ENCODE peak calls at places on chromosomes 3 and 15, in seven cellular contexts. N is NB4, Q is MCF 10A, D is GM12864, V is left ventricle myocardium inferior, J is AG10803, U is heart right ventricle. M is an unnamed sample.

GRCh38 chr15:68558318-68559305 is 20.2 kb upstream of the CORO2B start:
- DNase-seq in N (peak), Q (peak), D (no peak), V (no peak), J (no peak), U (no peak), M (peak)

GRCh38 chr3:31945738-31946052 is 35.4 kb downstream of the OSBPL10 start:
- DNase-seq in N (no peak), Q (no peak), D (no peak), V (no peak), J (no peak), U (no peak), M (no peak)

GRCh38 chr3:168506589-168506988 is 410.9 kb upstream of the GOLIM4 start:
- DNase-seq in N (no peak), Q (no peak), D (no peak), V (no peak), J (no peak), U (no peak), M (no peak)

GRCh38 chr3:5143459-5143858 is 21.4 kb downstream of the ARL8B start:
- DNase-seq in N (peak), Q (no peak), D (no peak), V (no peak), J (no peak), U (no peak), M (no peak)

GRCh38 chr3:38297537-38297936 is 15.4 kb downstream of the SLC22A14 start:
- DNase-seq in N (no peak), Q (no peak), D (no peak), V (no peak), J (no peak), U (no peak), M (no peak)

GRCh38 chr15:52679232-52680040 is at the start of gene ATOSA:
- DNase-seq in N (peak), Q (peak), D (peak), V (peak), J (peak), U (peak), M (peak)

GRCh38 chr3:45608885-45609284 is 14.3 kb downstream of the LIMD1 start:
- DNase-seq in N (no peak), Q (no peak), D (no peak), V (no peak), J (peak), U (no peak), M (no peak)

GRCh38 chr15:37594431-37594830 is 340.0 kb upstream of the TMCO5A start:
- DNase-seq in N (no peak), Q (no peak), D (no peak), V (no peak), J (no peak), U (no peak), M (no peak)

GRCh38 chr15:31487811-31488436 is 161.3 kb downstream of the KLF13 start:
- DNase-seq in N (peak), Q (peak), D (no peak), V (no peak), J (peak), U (no peak), M (no peak)

GRCh38 chr3:189172668-189173419 is 1.1 kb downstream of the TPRG1 start:
- DNase-seq in N (no peak), Q (no peak), D (no peak), V (no peak), J (no peak), U (no peak), M (no peak)

GRCh38 chr3:79032686-79033318 is 735.0 kb downstream of the ROBO1 start:
- DNase-seq in N (peak), Q (peak), D (no peak), V (no peak), J (peak), U (no peak), M (no peak)

GRCh38 chr3:177476921-177477435 is 279.7 kb upstream of the TBL1XR1 start:
- DNase-seq in N (no peak), Q (no peak), D (no peak), V (no peak), J (no peak), U (no peak), M (no peak)

GRCh38 chr15:64197425-64197824 is 34.6 kb upstream of the PPIB start:
- DNase-seq in N (no peak), Q (no peak), D (no peak), V (no peak), J (peak), U (no peak), M (no peak)

GRCh38 chr3:73255609-73256029 is 194.2 kb downstream of the EBLN2 start:
- DNase-seq in N (peak), Q (peak), D (no peak), V (no peak), J (peak), U (no peak), M (no peak)

GRCh38 chr3:99638244-99638948 is at the start of gene COL8A1:
- DNase-seq in N (no peak), Q (peak), D (no peak), V (peak), J (peak), U (peak), M (peak)

GRCh38 chr3:111979689-111980025 is 831 bp downstream of the ABHD10 start:
- DNase-seq in N (no peak), Q (no peak), D (no peak), V (no peak), J (no peak), U (no peak), M (no peak)

GRCh38 chr3:151393146-151393831 is 8.7 kb upstream of the P2RY12 start:
- DNase-seq in N (no peak), Q (no peak), D (no peak), V (no peak), J (peak), U (no peak), M (no peak)

GRCh38 chr3:76673171-76673570 is 366.7 kb upstream of the ROBO2 start:
- DNase-seq in N (no peak), Q (no peak), D (no peak), V (no peak), J (no peak), U (no peak), M (no peak)

GRCh38 chr3:96813134-96813819 is 1.1 kb upstream of the EPHA6 start:
- DNase-seq in N (peak), Q (peak), D (peak), V (peak), J (peak), U (peak), M (peak)

GRCh38 chr3:111758642-111759041 is 100.4 kb upstream of the PHLDB2 start:
- DNase-seq in N (peak), Q (no peak), D (no peak), V (no peak), J (no peak), U (no peak), M (no peak)

GRCh38 chr3:39433642-39434041 is 27.1 kb downstream of the RPSA start:
- DNase-seq in N (no peak), Q (no peak), D (no peak), V (no peak), J (peak), U (no peak), M (no peak)

GRCh38 chr3:120280566-120280965 is 4.5 kb downstream of the GPR156 start:
- DNase-seq in N (no peak), Q (no peak), D (no peak), V (no peak), J (no peak), U (no peak), M (no peak)

GRCh38 chr3:187646906-187647660 is 23.1 kb downstream of the SST start:
- DNase-seq in N (no peak), Q (no peak), D (no peak), V (no peak), J (no peak), U (no peak), M (no peak)

GRCh38 chr3:171461087-171461917 is 1.1 kb upstream of the TNIK start:
- DNase-seq in N (peak), Q (peak), D (no peak), V (no peak), J (peak), U (no peak), M (no peak)

GRCh38 chr3:198027799-198028390 is 67.9 kb downstream of the LMLN start:
- DNase-seq in N (no peak), Q (no peak), D (no peak), V (no peak), J (no peak), U (no peak), M (no peak)

GRCh38 chr3:66401578-66402382 is 99.0 kb downstream of the LRIG1 start:
- DNase-seq in N (no peak), Q (no peak), D (no peak), V (no peak), J (no peak), U (no peak), M (no peak)

GRCh38 chr15:33742286-33742685 is 226.0 kb upstream of the CHRM5 start:
- DNase-seq in N (no peak), Q (no peak), D (no peak), V (no peak), J (peak), U (no peak), M (no peak)

GRCh38 chr3:147410518-147411234 is 1.5 kb downstream of the ZIC1 start:
- DNase-seq in N (peak), Q (no peak), D (no peak), V (no peak), J (peak), U (no peak), M (peak)

GRCh38 chr3:160460033-160460432 is 10.4 kb upstream of the TRIM59 start:
- DNase-seq in N (no peak), Q (no peak), D (no peak), V (no peak), J (no peak), U (no peak), M (no peak)

GRCh38 chr15:57133127-57133968 is 214.9 kb downstream of the TCF12 start:
- DNase-seq in N (no peak), Q (no peak), D (no peak), V (no peak), J (peak), U (no peak), M (no peak)

DNA sequence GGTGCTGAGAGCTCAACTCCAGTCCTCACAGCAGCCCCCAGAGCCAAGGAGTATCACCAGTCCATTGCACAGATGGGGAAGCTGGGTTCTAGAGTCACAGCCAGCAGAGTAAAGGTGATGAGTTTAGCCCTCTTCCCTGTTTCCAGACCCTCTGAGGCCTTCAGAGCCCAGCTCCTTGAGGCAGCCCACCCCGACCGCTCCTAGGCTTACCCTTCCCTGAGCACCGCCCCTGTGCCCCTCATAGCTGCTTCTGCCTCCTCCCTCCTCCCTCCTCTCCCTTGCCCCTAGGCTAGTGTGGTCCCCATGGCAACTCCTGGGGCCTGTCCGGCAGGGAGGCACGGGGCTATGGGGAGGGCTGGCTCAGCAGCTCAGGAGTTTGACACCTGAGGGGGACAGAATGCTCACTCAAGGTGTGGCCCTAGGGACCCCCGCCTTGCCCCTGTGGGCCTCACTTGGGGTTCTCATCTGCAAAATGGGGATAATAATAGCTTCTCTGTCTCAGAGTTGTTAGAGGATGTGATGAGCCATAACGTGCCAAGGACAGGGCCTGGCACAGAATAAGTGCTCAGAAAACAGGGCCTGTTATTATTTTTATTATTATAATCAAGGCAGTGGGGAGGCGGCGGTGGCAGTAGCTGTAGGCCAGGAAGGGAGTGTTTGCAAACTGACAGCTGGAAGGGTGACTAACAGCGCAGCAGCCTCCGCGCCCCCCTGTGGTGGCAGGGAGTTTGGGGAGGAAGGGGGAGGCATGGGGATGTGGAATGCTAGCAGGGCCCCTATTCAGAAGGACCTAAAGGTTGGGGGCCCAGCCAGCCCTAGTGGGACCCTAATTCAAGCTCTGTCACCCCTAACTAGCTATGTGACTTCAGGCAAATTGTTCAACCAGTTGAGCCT is 11.5 kb downstream of the CSK start:
- DNase-seq in N (peak), Q (peak), D (no peak), V (no peak), J (no peak), U (no peak), M (no peak)
- TF ChIP-seq CTCF in N (peak), Q (no peak), D (peak), V (peak), J (no peak), U (no peak), M (peak)

GRCh38 chr3:42229266-42229941 is 36.6 kb downstream of the CCK start:
- DNase-seq in N (no peak), Q (peak), D (no peak), V (no peak), J (no peak), U (no peak), M (no peak)

GRCh38 chr3:42229942-42230688 is 35.9 kb downstream of the CCK start:
- DNase-seq in N (peak), Q (peak), D (no peak), V (no peak), J (peak), U (no peak), M (no peak)

GRCh38 chr3:42226470-42227425 is 39.2 kb downstream of the CCK start:
- DNase-seq in N (peak), Q (peak), D (no peak), V (no peak), J (no peak), U (no peak), M (no peak)

GRCh38 chr3:42230860-42231259 is 35.1 kb downstream of the CCK start:
- DNase-seq in N (no peak), Q (no peak), D (no peak), V (no peak), J (no peak), U (no peak), M (no peak)

DNA sequence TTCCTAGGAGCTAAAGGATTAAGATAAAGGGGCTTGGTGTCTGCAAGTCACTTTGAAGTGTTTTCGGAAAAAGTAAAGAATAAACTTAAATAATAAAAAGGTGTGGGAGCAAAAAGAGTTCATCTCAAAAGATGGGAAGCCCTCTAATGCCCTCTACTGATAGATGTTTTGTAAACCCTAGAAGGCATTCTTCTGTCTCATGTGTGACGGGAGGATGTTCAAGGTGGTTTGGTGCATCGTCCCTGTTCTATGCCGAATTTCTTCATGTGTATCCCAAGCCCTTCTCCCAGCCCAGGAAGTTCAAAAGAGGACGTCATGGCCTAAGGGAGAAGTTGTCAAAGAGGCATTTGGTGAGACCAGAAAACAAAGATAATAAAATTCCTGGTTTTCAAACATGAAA is 37.2 kb downstream of the CCK start:
- DNase-seq in N (peak), Q (peak), D (no peak), V (no peak), J (no peak), U (no peak), M (no peak)
- TF ChIP-seq CTCF in N (peak), Q (peak), D (peak), V (peak), J (peak), U (no peak), M (peak)

GRCh38 chr3:16721494-16721893 is 116.3 kb upstream of the DAZL start:
- DNase-seq in N (no peak), Q (no peak), D (no peak), V (no peak), J (no peak), U (no peak), M (no peak)

GRCh38 chr3:16720367-16720766 is 115.1 kb upstream of the DAZL start:
- DNase-seq in N (no peak), Q (no peak), D (no peak), V (no peak), J (no peak), U (no peak), M (no peak)

GRCh38 chr3:16719426-16719825 is 114.2 kb upstream of the DAZL start:
- DNase-seq in N (no peak), Q (no peak), D (no peak), V (no peak), J (no peak), U (no peak), M (no peak)

GRCh38 chr3:16724487-16724886 is 119.3 kb upstream of the DAZL start:
- DNase-seq in N (no peak), Q (no peak), D (no peak), V (no peak), J (no peak), U (no peak), M (no peak)

GRCh38 chr3:16723994-16724393 is 118.8 kb upstream of the DAZL start:
- DNase-seq in N (no peak), Q (peak), D (no peak), V (no peak), J (peak), U (no peak), M (no peak)
- TF ChIP-seq CTCF in N (no peak), Q (no peak), D (peak), V (peak), J (no peak), U (no peak), M (peak)

DNA sequence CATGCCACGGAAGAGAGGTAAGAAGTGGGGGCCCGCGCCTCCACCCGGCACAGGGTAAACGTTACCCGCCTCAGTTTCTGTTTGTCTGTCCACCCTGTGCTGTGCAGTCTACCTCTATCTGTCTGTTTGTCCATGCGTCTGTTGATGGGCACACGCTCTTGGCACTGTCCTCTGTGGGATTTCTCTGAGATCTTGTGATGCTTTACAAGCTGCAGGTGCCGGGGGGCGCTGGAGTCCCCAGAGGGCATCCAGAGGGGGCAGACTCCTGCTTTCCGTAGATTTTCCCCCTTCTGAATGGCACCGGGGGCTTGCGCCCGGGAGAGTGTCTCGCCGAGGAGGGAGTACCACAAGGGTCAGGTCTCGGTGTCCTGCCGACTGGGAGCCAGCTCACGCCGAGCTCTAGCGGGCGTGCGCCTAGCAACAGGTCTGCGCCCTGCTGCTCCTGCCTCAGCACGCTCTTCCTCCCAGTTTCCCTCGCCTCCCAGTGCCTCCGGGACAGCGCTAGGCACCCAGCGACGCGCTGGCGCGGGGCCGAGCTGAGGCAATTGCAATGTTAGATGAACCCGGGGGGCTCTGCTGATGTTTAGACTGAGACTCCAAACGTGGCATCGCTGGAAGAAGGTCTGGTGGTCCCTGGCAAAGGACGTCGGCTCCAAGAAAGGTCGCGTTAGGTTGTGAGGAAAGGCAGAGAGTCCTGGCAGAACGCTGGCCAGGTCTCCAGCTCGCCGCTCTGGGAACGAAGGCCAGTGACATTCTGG is 667 bp downstream of the CEMIP start:
- DNase-seq in N (no peak), Q (peak), D (no peak), V (no peak), J (no peak), U (peak), M (no peak)
- TF ChIP-seq CTCF in N (no peak), Q (no peak), D (no peak), V (no peak), J (no peak), U (no peak), M (no peak)

GRCh38 chr15:72532991-72533601 is 59.0 kb downstream of the ARIH1 start:
- DNase-seq in N (peak), Q (peak), D (no peak), V (no peak), J (no peak), U (no peak), M (no peak)
- TF ChIP-seq CTCF in N (peak), Q (peak), D (peak), V (peak), J (peak), U (peak), M (peak)

GRCh38 chr3:129530331-129530761 is 1.9 kb downstream of the RHO start:
- DNase-seq in N (no peak), Q (no peak), D (no peak), V (no peak), J (peak), U (no peak), M (no peak)
- TF ChIP-seq CTCF in N (no peak), Q (no peak), D (no peak), V (no peak), J (no peak), U (no peak), M (no peak)

GRCh38 chr3:37024092-37024491 is 30.8 kb downstream of the MLH1 start:
- DNase-seq in N (peak), Q (peak), D (no peak), V (no peak), J (peak), U (no peak), M (no peak)
- TF ChIP-seq CTCF in N (no peak), Q (peak), D (peak), V (peak), J (peak), U (peak), M (peak)

GRCh38 chr3:167274141-167274874 is 105.8 kb downstream of the ZBBX start:
- DNase-seq in N (no peak), Q (no peak), D (no peak), V (no peak), J (no peak), U (no peak), M (no peak)
- TF ChIP-seq CTCF in N (no peak), Q (no peak), D (no peak), V (no peak), J (no peak), U (no peak), M (no peak)

M was measured in chondrocyte.